ENCODE peak calls at places on chromosomes 4 and X, in seven cellular contexts. One of them, this sample, is unnamed. For H3K27me3, the result is how much of the 10 kb centered on the place peaks cover.

GRCh38 chr4:56026596-56026995 is 77.9 kb downstream of the CEP135 start:
- DNase-seq in fibroblast of lung: peak
- DNase-seq in bronchial epithelial cell: peak
- DNase-seq in SJSA1: no peak
- DNase-seq in NT2/D1: no peak
- DNase-seq in tibial nerve: no peak
- DNase-seq in tibial artery: no peak
- DNase-seq in this sample: no peak

GRCh38 chr4:26050212-26050643 is 136.2 kb downstream of the SMIM20 start:
- DNase-seq in SJSA1: no peak
- DNase-seq in bronchial epithelial cell: no peak
- DNase-seq in tibial artery: peak
- DNase-seq in NT2/D1: no peak
- DNase-seq in fibroblast of lung: no peak
- DNase-seq in tibial nerve: peak
- DNase-seq in this sample: no peak

GRCh38 chrX:16061296-16061695 is 62.1 kb upstream of the GRPR start:
- DNase-seq in NT2/D1: no peak
- DNase-seq in tibial nerve: no peak
- DNase-seq in SJSA1: no peak
- DNase-seq in tibial artery: no peak
- DNase-seq in fibroblast of lung: peak
- DNase-seq in bronchial epithelial cell: no peak
- DNase-seq in this sample: no peak

GRCh38 chr4:8079031-8079885 is 79.4 kb downstream of the ABLIM2 start:
- DNase-seq in tibial nerve: no peak
- DNase-seq in tibial artery: peak
- DNase-seq in bronchial epithelial cell: no peak
- DNase-seq in NT2/D1: no peak
- DNase-seq in fibroblast of lung: peak
- DNase-seq in SJSA1: no peak
- DNase-seq in this sample: no peak

GRCh38 chr4:149897784-149898183 is 82.1 kb upstream of the IQCM start:
- DNase-seq in tibial nerve: no peak
- DNase-seq in bronchial epithelial cell: peak
- DNase-seq in SJSA1: no peak
- DNase-seq in NT2/D1: peak
- DNase-seq in tibial artery: no peak
- DNase-seq in fibroblast of lung: peak
- DNase-seq in this sample: no peak

GRCh38 chr4:17561195-17561909 is 15.6 kb upstream of the LAP3 start:
- DNase-seq in SJSA1: no peak
- DNase-seq in bronchial epithelial cell: peak
- DNase-seq in tibial nerve: no peak
- DNase-seq in fibroblast of lung: peak
- DNase-seq in NT2/D1: no peak
- DNase-seq in tibial artery: no peak
- DNase-seq in this sample: no peak

GRCh38 chr4:48603366-48604003 is 113.4 kb downstream of the ZAR1 start:
- DNase-seq in fibroblast of lung: no peak
- DNase-seq in SJSA1: no peak
- DNase-seq in tibial artery: no peak
- DNase-seq in NT2/D1: no peak
- DNase-seq in bronchial epithelial cell: no peak
- DNase-seq in tibial nerve: no peak
- DNase-seq in this sample: no peak

GRCh38 chrX:151384807-151385206 is 12.2 kb upstream of the VMA21 start:
- DNase-seq in NT2/D1: no peak
- DNase-seq in bronchial epithelial cell: no peak
- DNase-seq in fibroblast of lung: no peak
- DNase-seq in tibial nerve: no peak
- DNase-seq in tibial artery: no peak
- DNase-seq in SJSA1: no peak
- DNase-seq in this sample: no peak

GRCh38 chr4:40419231-40419912 is 84.2 kb downstream of the CHRNA9 start:
- DNase-seq in SJSA1: no peak
- DNase-seq in fibroblast of lung: no peak
- DNase-seq in tibial artery: no peak
- DNase-seq in bronchial epithelial cell: no peak
- DNase-seq in NT2/D1: no peak
- DNase-seq in tibial nerve: no peak
- DNase-seq in this sample: no peak

GRCh38 chr4:6869944-6870343 is 39.7 kb upstream of the TBC1D14 start:
- DNase-seq in NT2/D1: no peak
- DNase-seq in tibial nerve: no peak
- DNase-seq in tibial artery: no peak
- DNase-seq in fibroblast of lung: no peak
- DNase-seq in SJSA1: no peak
- DNase-seq in bronchial epithelial cell: peak
- DNase-seq in this sample: no peak

GRCh38 chr4:8200302-8200975 is 1.3 kb downstream of the SH3TC1 start:
- DNase-seq in NT2/D1: no peak
- DNase-seq in bronchial epithelial cell: peak
- DNase-seq in SJSA1: no peak
- DNase-seq in tibial nerve: peak
- DNase-seq in tibial artery: no peak
- DNase-seq in fibroblast of lung: no peak
- DNase-seq in this sample: no peak

GRCh38 chr4:22301253-22301652 is 214.6 kb downstream of the ADGRA3 start:
- DNase-seq in bronchial epithelial cell: no peak
- DNase-seq in tibial artery: no peak
- DNase-seq in tibial nerve: no peak
- DNase-seq in NT2/D1: no peak
- DNase-seq in SJSA1: no peak
- DNase-seq in fibroblast of lung: no peak
- DNase-seq in this sample: no peak

GRCh38 chr4:83223781-83224180 is 60.8 kb downstream of the COQ2 start:
- DNase-seq in tibial artery: no peak
- DNase-seq in fibroblast of lung: peak
- DNase-seq in NT2/D1: no peak
- DNase-seq in bronchial epithelial cell: no peak
- DNase-seq in tibial nerve: no peak
- DNase-seq in SJSA1: no peak
- DNase-seq in this sample: no peak

GRCh38 chr4:137768196-137768595 is 235.9 kb upstream of the PCDH18 start:
- DNase-seq in SJSA1: no peak
- DNase-seq in NT2/D1: no peak
- DNase-seq in fibroblast of lung: no peak
- DNase-seq in tibial nerve: no peak
- DNase-seq in tibial artery: no peak
- DNase-seq in bronchial epithelial cell: no peak
- DNase-seq in this sample: no peak

GRCh38 chr4:123351713-123352112 is 44.9 kb upstream of the SPRY1 start:
- DNase-seq in bronchial epithelial cell: no peak
- DNase-seq in SJSA1: no peak
- DNase-seq in tibial artery: no peak
- DNase-seq in fibroblast of lung: no peak
- DNase-seq in NT2/D1: no peak
- DNase-seq in tibial nerve: no peak
- DNase-seq in this sample: no peak

GRCh38 chrX:21683910-21684309 is 25.8 kb upstream of the KLHL34 start:
- DNase-seq in tibial nerve: no peak
- DNase-seq in tibial artery: no peak
- DNase-seq in fibroblast of lung: peak
- DNase-seq in SJSA1: no peak
- DNase-seq in NT2/D1: no peak
- DNase-seq in bronchial epithelial cell: no peak
- DNase-seq in this sample: no peak

GRCh38 chr4:142615324-142615665 is 230.8 kb downstream of the INPP4B start:
- DNase-seq in NT2/D1: no peak
- DNase-seq in bronchial epithelial cell: peak
- DNase-seq in SJSA1: peak
- DNase-seq in tibial nerve: no peak
- DNase-seq in tibial artery: no peak
- DNase-seq in fibroblast of lung: peak
- DNase-seq in this sample: no peak

GRCh38 chrX:123487674-123488073 is 245.2 kb downstream of the THOC2 start:
- DNase-seq in fibroblast of lung: peak
- DNase-seq in SJSA1: no peak
- DNase-seq in tibial artery: no peak
- DNase-seq in NT2/D1: no peak
- DNase-seq in bronchial epithelial cell: no peak
- DNase-seq in tibial nerve: no peak
- DNase-seq in this sample: no peak

DNA sequence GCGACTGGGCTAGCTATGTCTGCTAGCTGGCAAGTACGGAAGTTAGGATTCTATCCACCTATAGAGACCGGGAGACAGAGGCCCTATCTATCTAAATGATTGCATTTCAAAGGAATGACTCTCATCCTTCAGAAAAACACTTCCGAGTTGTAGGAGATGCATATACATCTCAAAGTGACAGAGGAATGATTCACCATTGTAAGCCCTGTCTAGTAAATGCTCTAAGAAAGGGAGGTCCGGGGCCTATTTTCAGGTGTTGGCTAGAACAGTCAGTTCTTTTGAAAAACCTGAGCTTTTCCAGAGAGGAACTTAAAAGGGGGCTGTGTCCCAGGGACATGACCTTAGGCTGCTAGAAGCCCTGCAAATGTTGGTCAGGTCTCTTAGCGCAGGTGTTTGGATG is 262.9 kb upstream of the IL1RAPL1 start:
- DNase-seq in tibial nerve: no peak
- DNase-seq in bronchial epithelial cell: no peak
- DNase-seq in fibroblast of lung: no peak
- DNase-seq in NT2/D1: peak
- DNase-seq in tibial artery: no peak
- DNase-seq in SJSA1: no peak
- DNase-seq in this sample: no peak
- H3K4me3 ChIP-seq in tibial nerve: no peak
- H3K4me3 ChIP-seq in bronchial epithelial cell: no peak
- H3K4me3 ChIP-seq in fibroblast of lung: no peak
- H3K4me3 ChIP-seq in NT2/D1: no peak
- H3K4me3 ChIP-seq in tibial artery: no peak
- H3K4me3 ChIP-seq in SJSA1: no peak
- H3K4me3 ChIP-seq in this sample: no peak

DNA sequence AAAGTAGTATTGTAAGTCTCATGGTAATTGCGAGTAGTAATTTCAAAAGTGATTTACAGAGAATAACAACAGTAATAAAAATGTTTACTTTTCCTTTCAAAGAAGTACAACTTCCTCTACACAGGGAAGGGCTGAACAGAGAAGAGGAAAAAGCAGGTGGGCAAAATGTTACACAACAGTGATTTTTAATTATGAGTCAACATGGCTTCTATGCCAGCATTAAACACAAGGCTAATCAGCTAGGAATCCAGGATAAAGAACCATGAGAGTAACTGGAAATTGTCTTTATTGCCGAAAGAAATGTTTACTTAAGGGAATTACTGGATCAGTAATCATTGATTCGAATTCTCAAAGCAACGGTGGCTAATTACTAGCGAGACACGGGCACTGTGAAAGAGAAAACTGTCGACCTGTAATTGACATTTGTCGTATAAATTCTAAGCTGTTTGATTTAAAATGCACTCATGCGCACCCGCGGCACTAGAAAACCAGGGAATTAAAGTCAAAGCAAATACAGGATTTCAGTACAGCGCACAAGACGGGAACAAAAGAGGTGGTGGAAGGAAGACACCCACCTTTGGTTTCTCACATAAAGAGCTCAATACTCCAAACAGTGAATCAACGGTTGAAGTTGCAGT is 15.5 kb downstream of the UTP3 start:
- DNase-seq in NT2/D1: no peak
- DNase-seq in fibroblast of lung: peak
- DNase-seq in SJSA1: peak
- DNase-seq in tibial nerve: peak
- DNase-seq in bronchial epithelial cell: peak
- DNase-seq in tibial artery: no peak
- DNase-seq in this sample: no peak
- H3K27me3 ChIP-seq in NT2/D1: under half
- H3K27me3 ChIP-seq in fibroblast of lung: under half
- H3K27me3 ChIP-seq in SJSA1: under half
- H3K27me3 ChIP-seq in tibial nerve: under half
- H3K27me3 ChIP-seq in bronchial epithelial cell: under half
- H3K27me3 ChIP-seq in tibial artery: under half
- H3K27me3 ChIP-seq in this sample: under half

DNA sequence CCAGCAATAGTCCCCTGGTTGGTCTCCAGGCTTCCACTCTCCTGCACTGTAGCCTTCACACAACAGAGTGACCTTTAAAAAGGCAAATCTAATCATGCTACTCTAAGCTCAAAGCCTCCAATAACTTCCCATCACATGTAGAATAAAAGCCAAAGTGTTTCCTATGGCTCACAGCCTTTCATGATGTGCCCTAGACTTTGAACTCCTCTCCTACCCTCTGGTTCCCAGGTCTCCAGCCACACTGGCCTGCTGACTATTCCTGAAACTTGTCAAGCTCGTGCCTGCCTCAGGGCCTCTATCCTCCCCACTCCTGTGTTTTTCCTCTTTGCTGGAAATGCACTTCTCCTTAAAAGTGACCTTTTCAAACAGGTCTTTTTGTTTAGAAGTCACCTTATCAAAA is 3.1 kb downstream of the MANBA start:
- DNase-seq in fibroblast of lung: no peak
- DNase-seq in tibial nerve: no peak
- DNase-seq in SJSA1: no peak
- DNase-seq in NT2/D1: no peak
- DNase-seq in tibial artery: no peak
- DNase-seq in bronchial epithelial cell: no peak
- DNase-seq in this sample: no peak
- H3K4me3 ChIP-seq in fibroblast of lung: no peak
- H3K4me3 ChIP-seq in tibial nerve: no peak
- H3K4me3 ChIP-seq in SJSA1: no peak
- H3K4me3 ChIP-seq in NT2/D1: no peak
- H3K4me3 ChIP-seq in tibial artery: no peak
- H3K4me3 ChIP-seq in bronchial epithelial cell: no peak
- H3K4me3 ChIP-seq in this sample: no peak

GRCh38 chr4:4386296-4386735 is 586 bp upstream of the NSG1 start:
- DNase-seq in tibial nerve: no peak
- DNase-seq in tibial artery: no peak
- DNase-seq in bronchial epithelial cell: peak
- DNase-seq in fibroblast of lung: no peak
- DNase-seq in SJSA1: no peak
- DNase-seq in NT2/D1: no peak
- DNase-seq in this sample: no peak

GRCh38 chr4:4385729-4386295 is 1.1 kb upstream of the NSG1 start:
- DNase-seq in tibial nerve: no peak
- DNase-seq in bronchial epithelial cell: no peak
- DNase-seq in tibial artery: no peak
- DNase-seq in SJSA1: no peak
- DNase-seq in NT2/D1: no peak
- DNase-seq in fibroblast of lung: no peak
- DNase-seq in this sample: no peak

GRCh38 chr4:4383085-4383484 is 3.8 kb upstream of the NSG1 start:
- DNase-seq in bronchial epithelial cell: no peak
- DNase-seq in fibroblast of lung: no peak
- DNase-seq in tibial nerve: no peak
- DNase-seq in NT2/D1: no peak
- DNase-seq in tibial artery: no peak
- DNase-seq in SJSA1: no peak
- DNase-seq in this sample: no peak

GRCh38 chr4:4386736-4387392 is at the start of gene NSG1:
- DNase-seq in bronchial epithelial cell: peak
- DNase-seq in tibial nerve: no peak
- DNase-seq in SJSA1: no peak
- DNase-seq in tibial artery: no peak
- DNase-seq in fibroblast of lung: peak
- DNase-seq in NT2/D1: no peak
- DNase-seq in this sample: no peak

DNA sequence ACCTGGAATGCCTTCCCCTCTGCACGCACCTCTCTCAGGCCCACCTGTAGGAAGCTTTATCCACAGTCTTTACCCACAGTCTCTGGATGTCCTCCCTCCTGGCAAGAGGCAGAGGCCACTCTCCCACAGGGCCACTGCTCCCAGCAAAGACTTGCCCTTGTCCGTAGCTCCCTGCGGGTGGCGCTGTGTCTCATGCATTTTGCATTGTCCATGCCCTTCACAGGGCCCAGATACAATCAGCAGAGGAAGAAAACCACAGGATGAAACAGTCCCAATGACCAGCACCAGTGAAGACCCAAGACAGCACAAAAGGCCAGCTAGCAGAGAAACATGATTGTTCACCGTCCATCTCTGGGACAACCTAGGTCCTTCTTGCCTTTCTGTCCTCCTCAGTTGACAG is 2.1 kb upstream of the NSG1 start:
- DNase-seq in fibroblast of lung: no peak
- DNase-seq in tibial artery: no peak
- DNase-seq in bronchial epithelial cell: peak
- DNase-seq in SJSA1: no peak
- DNase-seq in tibial nerve: no peak
- DNase-seq in NT2/D1: peak
- DNase-seq in this sample: no peak
- H3K27me3 ChIP-seq in fibroblast of lung: under half
- H3K27me3 ChIP-seq in tibial artery: under half
- H3K27me3 ChIP-seq in bronchial epithelial cell: under half
- H3K27me3 ChIP-seq in SJSA1: half or more
- H3K27me3 ChIP-seq in tibial nerve: half or more
- H3K27me3 ChIP-seq in NT2/D1: half or more
- H3K27me3 ChIP-seq in this sample: half or more